ENCODE peak calls at places on chromosomes 7 and 10, in seven cellular contexts. Q, I, M, S, Z, K and E are unnamed samples.

GRCh38 chr10:117622471-117623184 is 80.1 kb downstream of the EMX2 start:
- DNase-seq in Q (no peak), M (no peak), S (no peak), I (no peak), K (no peak), Z (no peak), E (no peak)

GRCh38 chr7:133777701-133778100 is 349.4 kb upstream of the LRGUK start:
- DNase-seq in M (no peak), I (no peak), S (no peak), Z (no peak), K (no peak), Q (no peak), E (no peak)

GRCh38 chr7:17090751-17091150 is 207.7 kb upstream of the AHR start:
- DNase-seq in S (no peak), Z (peak; percentile 43), I (no peak), M (no peak), K (peak; percentile 70), Q (no peak), E (no peak)

GRCh38 chr7:106609416-106609815 is 51.5 kb downstream of the CCDC71L start:
- DNase-seq in K (peak; percentile 42), S (no peak), Z (peak; percentile 69), M (no peak), I (no peak), Q (no peak), E (no peak)

GRCh38 chr10:4279649-4280048 is 494.6 kb upstream of the KLF6 start:
- DNase-seq in S (no peak), I (no peak), Q (no peak), K (peak; percentile 10), M (no peak), Z (no peak), E (no peak)

GRCh38 chr7:112161253-112162160 is 44.7 kb downstream of the DOCK4 start:
- DNase-seq in K (no peak), I (no peak), S (no peak), M (no peak), Q (no peak), Z (no peak), E (no peak)

GRCh38 chr10:43115881-43116595 is 22.2 kb upstream of the CSGALNACT2 start:
- DNase-seq in I (no peak), Q (no peak), K (no peak), Z (no peak), M (no peak), S (no peak), E (no peak)

GRCh38 chr10:113131611-113132330 is 181.7 kb downstream of the TCF7L2 start:
- DNase-seq in S (no peak), Z (peak; percentile 81), Q (peak; percentile 68), I (no peak), M (no peak), K (peak; percentile 55), E (no peak)

GRCh38 chr7:65722361-65722792 is 150.5 kb upstream of the VKORC1L1 start:
- DNase-seq in Z (no peak), K (no peak), I (peak; percentile 57), S (peak; percentile 71), M (peak; percentile 52), Q (peak; percentile 23), E (peak; percentile 77)

GRCh38 chr7:2956526-2957368 is 86.9 kb downstream of the CARD11 start:
- DNase-seq in Q (peak; percentile 64), S (peak; percentile 25), K (peak; percentile 9), Z (peak; percentile 8), M (no peak), I (no peak), E (no peak)

GRCh38 chr7:22651534-22652243 is 75.3 kb upstream of the IL6 start:
- DNase-seq in Q (no peak), M (no peak), Z (peak; percentile 74), K (no peak), S (no peak), I (no peak), E (no peak)

GRCh38 chr10:119620241-119620753 is 23.5 kb upstream of the TIAL1 start:
- DNase-seq in K (no peak), M (no peak), Q (no peak), S (no peak), I (no peak), Z (no peak), E (no peak)

GRCh38 chr7:66681491-66682349 is 53.0 kb downstream of the KCTD7 start:
- DNase-seq in K (peak; percentile 54), Z (peak; percentile 79), I (peak; percentile 99), M (peak; percentile 90), S (peak; percentile 93), Q (peak; percentile 95), E (peak; percentile 99)

GRCh38 chr10:25933653-25934608 is at the start of gene MYO3A:
- DNase-seq in Z (no peak), S (peak; percentile 71), K (no peak), Q (no peak), I (peak; percentile 44), M (peak; percentile 47), E (no peak)

GRCh38 chr7:48262606-48263005 is 91.3 kb downstream of the ABCA13 start:
- DNase-seq in K (no peak), Q (no peak), Z (no peak), M (no peak), I (no peak), S (no peak), E (no peak)

GRCh38 chr7:140923358-140924006 is 1.2 kb downstream of the BRAF start:
- DNase-seq in I (no peak), K (no peak), S (no peak), M (peak; percentile 8), Q (no peak), Z (no peak), E (no peak)

GRCh38 chr7:1678571-1679325 is 8.7 kb downstream of the ELFN1 start:
- DNase-seq in Q (no peak), M (no peak), I (no peak), Z (no peak), S (peak; percentile 29), K (no peak), E (peak; percentile 14)

GRCh38 chr7:140607441-140607989 is 33.1 kb downstream of the DENND2A start:
- DNase-seq in M (no peak), K (no peak), Q (no peak), I (no peak), Z (no peak), S (no peak), E (no peak)

GRCh38 chr10:66746246-66746645 is 179.6 kb upstream of the LRRTM3 start:
- DNase-seq in Z (no peak), M (no peak), I (no peak), S (no peak), K (no peak), Q (no peak), E (no peak)

GRCh38 chr10:21314234-21314633 is 211.2 kb downstream of the SKIDA1 start:
- DNase-seq in M (no peak), K (no peak), Q (no peak), Z (no peak), I (no peak), S (no peak), E (no peak)

GRCh38 chr10:83848696-83849095 is 290.6 kb upstream of the GHITM start:
- DNase-seq in Q (no peak), I (no peak), M (no peak), S (no peak), Z (no peak), K (no peak), E (no peak)

GRCh38 chr10:23192741-23193434 is 776 bp downstream of the PTF1A start:
- DNase-seq in K (no peak), Q (no peak), M (no peak), I (peak; percentile 60), Z (no peak), S (no peak), E (no peak)

GRCh38 chr7:123022576-123022975 is 27.1 kb upstream of the TAS2R16 start:
- DNase-seq in Z (no peak), S (no peak), I (no peak), Q (no peak), K (no peak), M (no peak), E (no peak)

GRCh38 chr10:82736305-82736704 is 861.3 kb downstream of the NRG3 start:
- DNase-seq in Z (no peak), M (no peak), Q (no peak), I (peak; percentile 20), S (no peak), K (no peak), E (no peak)

GRCh38 chr7:140214075-140214684 is 37.4 kb upstream of the KDM7A start:
- DNase-seq in I (no peak), Q (no peak), S (no peak), K (no peak), M (no peak), Z (no peak), E (peak; percentile 92)

GRCh38 chr10:77038412-77038806 is 599.2 kb downstream of the KCNMA1 start:
- DNase-seq in S (no peak), K (no peak), M (no peak), I (no peak), Z (no peak), Q (no peak), E (no peak)

GRCh38 chr7:80997841-80998240 is 79.0 kb upstream of the SEMA3C start:
- DNase-seq in Q (no peak), S (no peak), Z (no peak), M (no peak), I (no peak), K (no peak), E (no peak)

GRCh38 chr10:118568327-118568848 is 27.1 kb downstream of the PRLHR start:
- DNase-seq in I (no peak), Q (peak; percentile 75), K (no peak), Z (no peak), S (peak; percentile 50), M (peak; percentile 67), E (no peak)

GRCh38 chr10:78337016-78337415 is 303.4 kb downstream of the RPS24 start:
- DNase-seq in M (no peak), K (no peak), Z (no peak), Q (no peak), S (peak; percentile 16), I (no peak), E (peak; percentile 23)

GRCh38 chr7:30255096-30255769 is 29.2 kb upstream of the ZNRF2 start:
- DNase-seq in M (no peak), Q (no peak), S (no peak), I (no peak), K (no peak), Z (no peak), E (no peak)